ENCODE peak calls at places on chromosomes 11 and 22, in nine cellular contexts. T, P, L, J, C, R, W, F and Q are unnamed samples.

GRCh38 chr11:44621784-44622183 is 56.3 kb downstream of the CD82 start:
- DNase-seq in T (peak; percentile 33), P (no peak), L (no peak), J (no peak), C (no peak), R (no peak), W (no peak), F (no peak), Q (peak; percentile 1)

GRCh38 chr11:11966826-11967668 is 41.4 kb downstream of the DKK3 start:
- DNase-seq in T (peak; percentile 85), P (peak; percentile 67), L (peak; percentile 78), J (peak; percentile 89), C (peak; percentile 37), R (peak; percentile 77), W (peak; percentile 85), F (no peak), Q (peak; percentile 72)

GRCh38 chr11:34149786-34150185 is 44.4 kb downstream of the NAT10 start:
- DNase-seq in T (no peak), P (no peak), L (peak; percentile 32), J (no peak), C (no peak), R (no peak), W (peak; percentile 59), F (no peak), Q (no peak)

GRCh38 chr11:100152751-100153150 is 534.3 kb upstream of the ARHGAP42 start:
- DNase-seq in T (no peak), P (no peak), L (no peak), J (no peak), C (no peak), R (no peak), W (no peak), F (no peak), Q (no peak)

GRCh38 chr11:131910491-131911387 is 540.3 kb downstream of the NTM start:
- DNase-seq in T (peak; percentile 66), P (no peak), L (no peak), J (no peak), C (peak; percentile 43), R (no peak), W (no peak), F (peak; percentile 55), Q (no peak)

GRCh38 chr11:72771507-72771906 is 19.3 kb upstream of the ARAP1 start:
- DNase-seq in T (no peak), P (no peak), L (no peak), J (no peak), C (peak; percentile 72), R (no peak), W (no peak), F (peak; percentile 75), Q (no peak)

GRCh38 chr11:2300936-2301630 is 635 bp downstream of the C11orf21 start:
- DNase-seq in T (no peak), P (no peak), L (no peak), J (no peak), C (no peak), R (no peak), W (peak; percentile 44), F (no peak), Q (peak; percentile 56)

GRCh38 chr22:47395481-47395880 is 633.0 kb downstream of the TBC1D22A start:
- DNase-seq in T (no peak), P (no peak), L (no peak), J (no peak), C (peak; percentile 2), R (no peak), W (no peak), F (peak; percentile 19), Q (no peak)

GRCh38 chr11:14150878-14151277 is 188.4 kb downstream of the SPON1 start:
- DNase-seq in T (no peak), P (no peak), L (no peak), J (no peak), C (no peak), R (no peak), W (no peak), F (no peak), Q (no peak)

GRCh38 chr11:27703453-27703852 is 3.2 kb upstream of the BDNF start:
- DNase-seq in T (no peak), P (no peak), L (no peak), J (no peak), C (peak; percentile 89), R (no peak), W (no peak), F (peak; percentile 72), Q (no peak)

GRCh38 chr11:27700351-27701261 is at the start of gene BDNF:
- DNase-seq in T (peak; percentile 65), P (peak; percentile 9), L (no peak), J (peak; percentile 28), C (peak; percentile 60), R (no peak), W (peak; percentile 50), F (peak; percentile 63), Q (peak; percentile 35)

GRCh38 chr11:27699926-27700350 is 317 bp downstream of the BDNF start:
- DNase-seq in T (peak; percentile 64), P (no peak), L (peak; percentile 45), J (no peak), C (no peak), R (no peak), W (peak; percentile 45), F (no peak), Q (no peak)

GRCh38 chr11:27699242-27699925 is 871 bp downstream of the BDNF start:
- DNase-seq in T (peak; percentile 58), P (no peak), L (no peak), J (no peak), C (peak; percentile 55), R (no peak), W (no peak), F (peak; percentile 72), Q (no peak)

GRCh38 chr11:27701262-27702105 is 1.2 kb upstream of the BDNF start:
- DNase-seq in T (peak; percentile 53), P (peak; percentile 23), L (no peak), J (peak; percentile 59), C (peak; percentile 89), R (no peak), W (peak; percentile 54), F (peak; percentile 80), Q (peak; percentile 37)
- H3K4me3 ChIP-seq in T (peak overlapping the region; percentile 44), P (peak overlapping the region; percentile 39), L (peak overlapping the region; percentile 58), J (peak overlapping the region; percentile 59), C (peak overlapping the region; percentile 85), R (peak overlapping the region; percentile 47), W (peak overlapping the region; percentile 70), F (peak overlapping the region; percentile 91), Q (no peak overlapping the region)

DNA sequence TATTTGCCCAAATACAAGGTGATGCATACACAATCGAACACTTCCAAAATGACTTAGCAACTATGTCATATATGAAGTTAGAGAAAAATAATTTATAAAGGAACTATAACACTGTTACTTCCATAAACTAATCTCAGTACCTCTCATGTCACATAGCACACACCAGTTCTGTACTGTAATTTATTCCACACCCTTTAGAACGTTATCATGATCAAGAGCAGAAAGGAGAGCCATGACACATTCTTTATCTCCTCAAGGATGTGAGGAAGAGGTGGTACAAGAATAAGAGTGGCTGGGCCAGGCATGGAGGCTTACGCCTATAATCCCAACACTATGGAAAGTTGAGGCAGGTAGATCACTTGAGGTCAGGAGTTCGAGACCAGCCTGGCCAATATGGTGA is 31.1 kb downstream of the PICALM start:
- DNase-seq in T (no peak), P (no peak), L (no peak), J (no peak), C (no peak), R (no peak), W (no peak), F (no peak), Q (no peak)
- H3K9me3 ChIP-seq in T (no peaks in the 10 kb centered on the region), P (no peaks in the 10 kb centered on the region), L (no peaks in the 10 kb centered on the region), J (no peaks in the 10 kb centered on the region), C (no peaks in the 10 kb centered on the region), R (no peaks in the 10 kb centered on the region), W (no peaks in the 10 kb centered on the region), F (no peaks in the 10 kb centered on the region), Q (no peaks in the 10 kb centered on the region)

GRCh38 chr22:36374603-36375024 is 13.2 kb downstream of the MYH9 start:
- DNase-seq in T (no peak), P (peak; percentile 66), L (no peak), J (no peak), C (peak; percentile 77), R (no peak), W (no peak), F (peak; percentile 84), Q (no peak)

GRCh38 chr22:36375071-36375980 is 12.4 kb downstream of the MYH9 start:
- DNase-seq in T (no peak), P (no peak), L (peak; percentile 82), J (peak; percentile 35), C (peak; percentile 10), R (no peak), W (no peak), F (no peak), Q (no peak)

GRCh38 chr22:36378080-36378788 is 9.5 kb downstream of the MYH9 start:
- DNase-seq in T (no peak), P (no peak), L (no peak), J (no peak), C (no peak), R (no peak), W (no peak), F (no peak), Q (no peak)

GRCh38 chr22:36377022-36377631 is 10.6 kb downstream of the MYH9 start:
- DNase-seq in T (no peak), P (no peak), L (no peak), J (peak; percentile 29), C (no peak), R (no peak), W (no peak), F (no peak), Q (no peak)

DNA sequence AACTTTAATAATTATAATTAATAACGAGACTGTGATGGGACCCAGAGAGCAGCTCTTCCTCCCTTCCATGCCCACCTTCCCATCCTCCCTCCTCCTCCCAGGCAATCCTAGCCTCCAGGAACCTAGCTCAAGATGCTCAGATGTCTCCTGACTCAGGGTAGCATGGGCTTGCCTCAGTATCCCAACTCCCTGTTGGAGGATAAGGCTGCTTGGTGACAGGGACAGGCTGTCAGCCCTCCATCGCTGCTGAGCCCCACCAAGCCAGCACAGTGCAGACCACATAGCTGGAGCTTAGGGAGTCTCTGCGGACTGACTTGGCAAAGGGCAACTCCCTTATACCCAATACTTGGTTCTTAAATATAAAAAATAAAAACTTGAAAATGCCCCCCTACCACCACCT is 11.5 kb downstream of the MYH9 start:
- DNase-seq in T (no peak), P (no peak), L (no peak), J (no peak), C (no peak), R (no peak), W (no peak), F (no peak), Q (no peak)
- TF ChIP-seq CTCF in T (no peak), P (no peak), L (no peak), J (no peak), C (no peak), R (no peak), W (no peak), F (no peak), Q (no peak)

DNA sequence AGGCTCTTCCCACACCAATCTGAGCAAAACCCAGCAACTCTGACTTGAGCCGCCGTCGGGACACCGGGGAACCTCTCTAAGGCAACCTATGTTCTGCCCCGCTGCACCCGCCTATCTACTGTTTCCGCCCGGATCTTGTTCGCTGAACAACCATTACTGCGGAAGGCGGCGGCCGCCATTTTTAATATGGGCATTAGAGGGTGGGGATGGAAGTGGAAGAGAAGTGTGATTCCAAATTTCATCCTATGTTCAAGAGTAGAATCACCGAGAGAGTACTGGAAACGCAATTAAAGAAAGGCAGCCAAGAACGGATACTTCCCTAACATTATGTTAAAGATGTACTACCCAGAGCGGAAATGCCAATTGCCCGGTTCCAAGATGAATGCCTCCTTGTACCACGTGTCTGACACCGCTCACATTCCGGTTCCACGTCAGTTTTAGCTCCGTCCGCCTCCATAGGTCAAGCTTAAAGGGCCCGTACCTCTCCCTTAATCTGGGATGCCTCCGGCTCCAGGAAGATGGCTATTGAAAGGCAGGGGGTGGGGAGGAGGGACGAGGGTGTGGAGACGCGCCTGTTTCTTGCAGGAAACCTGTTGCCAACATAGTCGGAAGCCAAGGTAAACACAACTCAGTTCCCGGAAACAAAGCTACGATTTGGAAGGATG is at the start of gene DPAGT1:
- DNase-seq in T (peak; percentile 86), P (peak; percentile 92), L (peak; percentile 90), J (peak; percentile 92), C (peak; percentile 97), R (peak; percentile 97), W (peak; percentile 90), F (peak; percentile 98), Q (peak; percentile 88)
- H3K4me3 ChIP-seq in T (peak within 1 kb of the TSS; percentile 71), P (peak within 1 kb of the TSS; percentile 61), L (peak within 1 kb of the TSS; percentile 95), J (peak within 1 kb of the TSS; percentile 87), C (peak within 1 kb of the TSS; percentile 72), R (peak within 1 kb of the TSS; percentile 79), W (peak within 1 kb of the TSS; percentile 97), F (peak within 1 kb of the TSS; percentile 71), Q (peak within 1 kb of the TSS; percentile 78)